ENCODE peak calls at places on chromosomes 12 and 14, in five cellular contexts. N, V, T, D and H are unnamed samples.

GRCh38 chr14:63764620-63765139 is 36.8 kb upstream of the SGPP1 start:
- DNase-seq in T (no peak), V (no peak), D (no peak), N (no peak), H (no peak)

GRCh38 chr12:111645433-111645832 is 40.3 kb downstream of the BRAP start:
- DNase-seq in N (no peak), V (peak), T (no peak), D (no peak), H (no peak)

GRCh38 chr14:90785876-90786450 is 30.3 kb downstream of the TTC7B start:
- DNase-seq in N (no peak), T (no peak), D (peak), V (no peak), H (no peak)

GRCh38 chr12:25994901-25995625 is 36.6 kb downstream of the RASSF8 start:
- DNase-seq in N (no peak), T (no peak), D (no peak), V (no peak), H (no peak)

GRCh38 chr12:3802721-3803120 is 49.8 kb upstream of the CRACR2A start:
- DNase-seq in N (no peak), V (no peak), D (no peak), T (no peak), H (no peak)

GRCh38 chr14:80304125-80304766 is 92.9 kb upstream of the DIO2 start:
- DNase-seq in D (no peak), N (no peak), V (no peak), T (no peak), H (no peak)

GRCh38 chr12:26961803-26962202 is 23.5 kb downstream of the FGFR1OP2 start:
- DNase-seq in V (no peak), D (no peak), N (no peak), T (no peak), H (no peak)

GRCh38 chr12:131844656-131845055 is 16.5 kb downstream of the MMP17 start:
- DNase-seq in D (no peak), T (no peak), V (no peak), N (no peak), H (no peak)

GRCh38 chr12:77299001-77299400 is 233.6 kb upstream of the E2F7 start:
- DNase-seq in D (no peak), N (no peak), V (no peak), T (no peak), H (no peak)

GRCh38 chr12:76020281-76020680 is 11.3 kb downstream of the PHLDA1 start:
- DNase-seq in V (no peak), T (no peak), N (no peak), D (no peak), H (no peak)

GRCh38 chr12:3333583-3333982 is 157.4 kb upstream of the PRMT8 start:
- DNase-seq in D (no peak), V (no peak), T (peak), N (no peak), H (no peak)

GRCh38 chr14:62209287-62209899 is 447.2 kb downstream of the SNAPC1 start:
- DNase-seq in N (no peak), V (no peak), T (no peak), D (no peak), H (no peak)

GRCh38 chr12:69117566-69118266 is 121.7 kb upstream of the CPSF6 start:
- DNase-seq in T (no peak), V (no peak), N (no peak), D (no peak), H (no peak)

GRCh38 chr12:50065726-50066310 is 8.4 kb downstream of the ASIC1 start:
- DNase-seq in N (no peak), T (no peak), V (no peak), D (no peak), H (no peak)

GRCh38 chr12:69527506-69528272 is 57.5 kb downstream of the FRS2 start:
- DNase-seq in T (no peak), D (no peak), N (no peak), V (no peak), H (no peak)